ENCODE peak calls at places on chromosomes 5 and 9, in nine cellular contexts. One of them, this sample, is unnamed.
A peak's percentile ranks its signal among the peaks of the same experiment; 100 is the strongest.

GRCh38 chr9:107127608-107128007 is 155.5 kb upstream of the RAD23B start:
- DNase-seq in neural crest cell: no peak
- DNase-seq in mucosa of descending colon: no peak
- DNase-seq in natural killer cell: no peak
- DNase-seq in A549: peak; percentile 27
- DNase-seq in cardiac fibroblast: no peak
- DNase-seq in right lobe of liver: no peak
- DNase-seq in CD14-positive monocyte: no peak
- DNase-seq in cardiac muscle cell: peak; percentile 6
- DNase-seq in this sample: no peak

GRCh38 chr5:122121782-122122465 is 7.4 kb upstream of the ZNF474 start:
- DNase-seq in natural killer cell: no peak
- DNase-seq in cardiac muscle cell: no peak
- DNase-seq in A549: no peak
- DNase-seq in cardiac fibroblast: no peak
- DNase-seq in neural crest cell: no peak
- DNase-seq in CD14-positive monocyte: no peak
- DNase-seq in mucosa of descending colon: no peak
- DNase-seq in right lobe of liver: no peak
- DNase-seq in this sample: no peak

GRCh38 chr9:127256324-127256723 is 8.2 kb upstream of the GARNL3 start:
- DNase-seq in natural killer cell: no peak
- DNase-seq in cardiac fibroblast: no peak
- DNase-seq in cardiac muscle cell: no peak
- DNase-seq in CD14-positive monocyte: no peak
- DNase-seq in right lobe of liver: no peak
- DNase-seq in neural crest cell: no peak
- DNase-seq in mucosa of descending colon: no peak
- DNase-seq in A549: no peak
- DNase-seq in this sample: no peak

GRCh38 chr5:135944967-135945560 is 9.7 kb downstream of the LECT2 start:
- DNase-seq in mucosa of descending colon: peak; percentile 84
- DNase-seq in neural crest cell: peak; percentile 40
- DNase-seq in natural killer cell: no peak
- DNase-seq in cardiac fibroblast: peak; percentile 94
- DNase-seq in A549: peak; percentile 89
- DNase-seq in cardiac muscle cell: peak; percentile 93
- DNase-seq in CD14-positive monocyte: no peak
- DNase-seq in right lobe of liver: peak; percentile 56
- DNase-seq in this sample: no peak

GRCh38 chr5:40046792-40047191 is 622.0 kb upstream of the DAB2 start:
- DNase-seq in natural killer cell: no peak
- DNase-seq in cardiac muscle cell: peak; percentile 11
- DNase-seq in A549: no peak
- DNase-seq in cardiac fibroblast: peak; percentile 2
- DNase-seq in mucosa of descending colon: no peak
- DNase-seq in right lobe of liver: no peak
- DNase-seq in CD14-positive monocyte: no peak
- DNase-seq in neural crest cell: no peak
- DNase-seq in this sample: no peak

GRCh38 chr5:60248900-60249299 is 355.4 kb upstream of the PDE4D start:
- DNase-seq in natural killer cell: no peak
- DNase-seq in right lobe of liver: no peak
- DNase-seq in cardiac fibroblast: no peak
- DNase-seq in A549: no peak
- DNase-seq in mucosa of descending colon: peak; percentile 8
- DNase-seq in cardiac muscle cell: no peak
- DNase-seq in neural crest cell: no peak
- DNase-seq in CD14-positive monocyte: no peak
- DNase-seq in this sample: no peak

GRCh38 chr5:107199756-107200155 is 471.0 kb downstream of the EFNA5 start:
- DNase-seq in cardiac muscle cell: no peak
- DNase-seq in A549: no peak
- DNase-seq in right lobe of liver: no peak
- DNase-seq in natural killer cell: no peak
- DNase-seq in neural crest cell: no peak
- DNase-seq in CD14-positive monocyte: no peak
- DNase-seq in cardiac fibroblast: no peak
- DNase-seq in mucosa of descending colon: no peak
- DNase-seq in this sample: no peak

GRCh38 chr9:120927125-120928014 is 774 bp upstream of the TRAF1 start:
- DNase-seq in neural crest cell: no peak
- DNase-seq in CD14-positive monocyte: no peak
- DNase-seq in natural killer cell: no peak
- DNase-seq in cardiac fibroblast: no peak
- DNase-seq in right lobe of liver: no peak
- DNase-seq in mucosa of descending colon: no peak
- DNase-seq in cardiac muscle cell: no peak
- DNase-seq in A549: no peak
- DNase-seq in this sample: no peak

GRCh38 chr9:14906000-14906399 is 4.2 kb downstream of the FREM1 start:
- DNase-seq in cardiac muscle cell: no peak
- DNase-seq in natural killer cell: no peak
- DNase-seq in neural crest cell: no peak
- DNase-seq in CD14-positive monocyte: no peak
- DNase-seq in right lobe of liver: no peak
- DNase-seq in A549: no peak
- DNase-seq in cardiac fibroblast: no peak
- DNase-seq in mucosa of descending colon: no peak
- DNase-seq in this sample: no peak

GRCh38 chr9:2016411-2017208 is 1.5 kb downstream of the SMARCA2 start:
- DNase-seq in right lobe of liver: peak; percentile 90
- DNase-seq in A549: peak; percentile 82
- DNase-seq in mucosa of descending colon: peak; percentile 84
- DNase-seq in cardiac fibroblast: peak; percentile 83
- DNase-seq in neural crest cell: peak; percentile 22
- DNase-seq in cardiac muscle cell: peak; percentile 81
- DNase-seq in CD14-positive monocyte: peak; percentile 58
- DNase-seq in natural killer cell: peak; percentile 55
- DNase-seq in this sample: peak; percentile 89

GRCh38 chr5:167339205-167339604 is 952.2 kb upstream of the WWC1 start:
- DNase-seq in A549: no peak
- DNase-seq in cardiac fibroblast: no peak
- DNase-seq in cardiac muscle cell: no peak
- DNase-seq in neural crest cell: no peak
- DNase-seq in CD14-positive monocyte: no peak
- DNase-seq in right lobe of liver: no peak
- DNase-seq in natural killer cell: no peak
- DNase-seq in mucosa of descending colon: no peak
- DNase-seq in this sample: no peak

DNA sequence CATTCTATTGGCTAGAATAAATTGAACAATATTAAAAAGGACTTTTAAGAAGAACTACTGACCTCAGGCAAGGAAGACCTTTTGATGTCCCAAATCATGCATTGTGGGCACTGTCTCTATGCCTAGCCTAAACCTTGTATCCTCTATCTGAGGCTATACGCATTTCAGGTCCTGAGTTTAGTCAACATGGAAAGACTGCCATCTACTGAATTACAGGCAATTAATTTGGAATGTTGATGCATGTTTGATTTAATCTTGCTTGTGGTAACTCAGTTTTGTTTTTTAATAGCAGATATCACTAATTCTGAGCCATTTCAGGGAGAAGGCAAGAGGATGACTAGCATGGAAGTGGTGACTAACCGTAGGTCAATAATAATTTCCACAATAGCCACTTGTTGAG is 585.2 kb upstream of the CCNG1 start:
- DNase-seq in A549: no peak
- DNase-seq in neural crest cell: no peak
- DNase-seq in right lobe of liver: no peak
- DNase-seq in cardiac muscle cell: no peak
- DNase-seq in CD14-positive monocyte: no peak
- DNase-seq in natural killer cell: no peak
- DNase-seq in mucosa of descending colon: no peak
- DNase-seq in cardiac fibroblast: no peak
- DNase-seq in this sample: no peak
- TF ChIP-seq CTCF in A549: no peak
- TF ChIP-seq CTCF in neural crest cell: peak; percentile 16
- TF ChIP-seq CTCF in right lobe of liver: no peak
- TF ChIP-seq CTCF in cardiac muscle cell: no peak
- TF ChIP-seq CTCF in CD14-positive monocyte: no peak
- TF ChIP-seq CTCF in natural killer cell: no peak
- TF ChIP-seq CTCF in mucosa of descending colon: no peak
- TF ChIP-seq CTCF in cardiac fibroblast: no peak
- TF ChIP-seq CTCF in this sample: no peak

GRCh38 chr5:156515121-156515520 is 188.2 kb downstream of the SGCD start:
- DNase-seq in CD14-positive monocyte: no peak
- DNase-seq in cardiac fibroblast: no peak
- DNase-seq in cardiac muscle cell: no peak
- DNase-seq in mucosa of descending colon: no peak
- DNase-seq in neural crest cell: no peak
- DNase-seq in natural killer cell: no peak
- DNase-seq in right lobe of liver: no peak
- DNase-seq in A549: no peak
- DNase-seq in this sample: no peak

GRCh38 chr5:156513123-156513814 is 186.3 kb downstream of the SGCD start:
- DNase-seq in right lobe of liver: no peak
- DNase-seq in A549: no peak
- DNase-seq in neural crest cell: no peak
- DNase-seq in CD14-positive monocyte: no peak
- DNase-seq in mucosa of descending colon: no peak
- DNase-seq in cardiac muscle cell: peak; percentile 4
- DNase-seq in cardiac fibroblast: no peak
- DNase-seq in natural killer cell: no peak
- DNase-seq in this sample: no peak

DNA sequence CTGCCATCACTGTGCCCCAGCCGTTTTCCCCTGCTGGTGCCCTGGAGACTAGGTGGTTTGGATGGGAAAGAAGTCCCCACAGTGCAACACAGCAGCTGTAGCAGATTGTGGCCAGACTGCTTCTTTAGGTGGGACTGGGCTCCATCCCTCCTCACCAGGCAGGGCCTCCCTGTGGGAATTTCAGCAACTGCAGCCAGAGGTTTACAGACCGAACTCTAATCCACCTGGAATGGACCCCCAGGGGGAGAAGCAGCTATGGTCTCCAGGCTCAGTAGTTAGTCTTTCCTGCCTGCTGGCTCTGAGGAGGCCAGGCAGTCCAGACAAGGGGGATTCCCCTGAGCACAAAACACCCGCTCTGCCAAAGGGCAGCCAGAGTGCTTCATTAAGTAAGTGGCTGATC is 188.8 kb downstream of the SGCD start:
- DNase-seq in mucosa of descending colon: no peak
- DNase-seq in right lobe of liver: no peak
- DNase-seq in cardiac fibroblast: no peak
- DNase-seq in A549: no peak
- DNase-seq in cardiac muscle cell: no peak
- DNase-seq in neural crest cell: no peak
- DNase-seq in CD14-positive monocyte: no peak
- DNase-seq in natural killer cell: no peak
- DNase-seq in this sample: no peak
- TF ChIP-seq CTCF in mucosa of descending colon: no peak
- TF ChIP-seq CTCF in right lobe of liver: no peak
- TF ChIP-seq CTCF in cardiac fibroblast: no peak
- TF ChIP-seq CTCF in A549: no peak
- TF ChIP-seq CTCF in cardiac muscle cell: no peak
- TF ChIP-seq CTCF in neural crest cell: no peak
- TF ChIP-seq CTCF in CD14-positive monocyte: no peak
- TF ChIP-seq CTCF in natural killer cell: no peak
- TF ChIP-seq CTCF in this sample: no peak

GRCh38 chr9:98642661-98643312 is 65.9 kb downstream of the GABBR2 start:
- DNase-seq in neural crest cell: no peak
- DNase-seq in right lobe of liver: no peak
- DNase-seq in cardiac muscle cell: no peak
- DNase-seq in A549: no peak
- DNase-seq in cardiac fibroblast: no peak
- DNase-seq in natural killer cell: no peak
- DNase-seq in CD14-positive monocyte: no peak
- DNase-seq in mucosa of descending colon: no peak
- DNase-seq in this sample: no peak
- TF ChIP-seq CTCF in neural crest cell: no peak
- TF ChIP-seq CTCF in right lobe of liver: no peak
- TF ChIP-seq CTCF in cardiac muscle cell: no peak
- TF ChIP-seq CTCF in A549: no peak
- TF ChIP-seq CTCF in cardiac fibroblast: no peak
- TF ChIP-seq CTCF in natural killer cell: no peak
- TF ChIP-seq CTCF in CD14-positive monocyte: no peak
- TF ChIP-seq CTCF in mucosa of descending colon: no peak
- TF ChIP-seq CTCF in this sample: no peak

DNA sequence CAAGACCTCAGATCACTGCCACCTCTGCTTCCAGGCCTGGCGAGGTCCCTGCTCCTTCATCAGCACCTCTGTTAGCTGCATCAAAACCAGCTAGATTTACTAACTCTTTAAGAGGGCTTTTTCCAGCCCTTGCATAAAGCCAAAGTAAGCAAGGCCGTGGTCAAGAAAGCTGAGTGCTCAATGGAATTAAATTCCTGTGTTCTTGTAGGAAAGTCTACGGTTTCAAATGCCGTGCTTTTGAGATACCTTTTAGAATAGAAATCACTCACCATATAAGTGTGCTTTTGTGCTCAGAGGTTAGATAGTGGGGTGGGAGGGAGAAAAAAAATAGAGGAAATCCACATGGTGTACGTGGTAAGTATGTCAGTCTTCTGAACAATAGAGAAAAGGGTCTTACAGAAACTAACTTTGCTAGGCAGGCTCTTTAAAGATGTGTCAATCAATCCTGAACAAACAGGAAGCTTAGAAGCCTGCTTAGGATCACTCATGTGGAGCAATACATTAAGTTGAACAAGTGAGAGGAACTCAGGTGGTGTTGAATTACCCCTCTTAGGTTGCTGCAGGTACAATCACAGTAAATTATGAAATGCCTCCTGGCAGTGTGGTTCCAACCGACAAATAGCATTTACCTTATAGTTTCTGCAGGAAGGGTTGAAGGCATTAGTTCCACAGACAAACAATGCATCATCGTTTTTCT is 79.7 kb downstream of the SEMA6A start:
- DNase-seq in cardiac muscle cell: no peak
- DNase-seq in right lobe of liver: no peak
- DNase-seq in CD14-positive monocyte: no peak
- DNase-seq in neural crest cell: no peak
- DNase-seq in natural killer cell: no peak
- DNase-seq in cardiac fibroblast: no peak
- DNase-seq in mucosa of descending colon: no peak
- DNase-seq in A549: no peak
- DNase-seq in this sample: no peak
- TF ChIP-seq CTCF in cardiac muscle cell: no peak
- TF ChIP-seq CTCF in right lobe of liver: no peak
- TF ChIP-seq CTCF in CD14-positive monocyte: no peak
- TF ChIP-seq CTCF in neural crest cell: no peak
- TF ChIP-seq CTCF in natural killer cell: no peak
- TF ChIP-seq CTCF in cardiac fibroblast: no peak
- TF ChIP-seq CTCF in mucosa of descending colon: no peak
- TF ChIP-seq CTCF in A549: no peak
- TF ChIP-seq CTCF in this sample: no peak

This sample was measured in left lung.